ENCODE peak calls at places on chromosome 14, in four cellular contexts. One of them, this sample, is unnamed.
A peak's percentile ranks its signal among the peaks of the same experiment; 100 is the strongest.

GRCh38 chr14:29056167-29056566 is 289.6 kb downstream of the FOXG1 start:
- DNase-seq in lung microvascular endothelial cell: no peak
- DNase-seq in PC-3: no peak
- DNase-seq in lung: no peak
- DNase-seq in this sample: no peak

GRCh38 chr14:100067971-100068959 is 3.0 kb downstream of the EVL start:
- DNase-seq in lung microvascular endothelial cell: peak; percentile 63
- DNase-seq in PC-3: peak; percentile 92
- DNase-seq in lung: peak; percentile 50
- DNase-seq in this sample: no peak

GRCh38 chr14:60094306-60094897 is 2.7 kb downstream of the PCNX4 start:
- DNase-seq in lung microvascular endothelial cell: peak; percentile 68
- DNase-seq in PC-3: peak; percentile 87
- DNase-seq in lung: no peak
- DNase-seq in this sample: no peak

GRCh38 chr14:36713960-36714703 is 52.5 kb downstream of the PAX9 start:
- DNase-seq in lung microvascular endothelial cell: no peak
- DNase-seq in PC-3: no peak
- DNase-seq in lung: no peak
- DNase-seq in this sample: no peak

GRCh38 chr14:68546839-68547238 is 246.0 kb downstream of the ZFP36L1 start:
- DNase-seq in lung microvascular endothelial cell: peak; percentile 35
- DNase-seq in PC-3: peak; percentile 74
- DNase-seq in lung: no peak
- DNase-seq in this sample: no peak

GRCh38 chr14:102786758-102787157 is 9.5 kb downstream of the TRAF3 start:
- DNase-seq in lung microvascular endothelial cell: peak; percentile 76
- DNase-seq in PC-3: peak; percentile 40
- DNase-seq in lung: no peak
- DNase-seq in this sample: no peak

GRCh38 chr14:21268612-21269251 is 510 bp downstream of the HNRNPC start:
- DNase-seq in lung microvascular endothelial cell: peak; percentile 76
- DNase-seq in PC-3: peak; percentile 43
- DNase-seq in lung: no peak
- DNase-seq in this sample: peak; percentile 61

GRCh38 chr14:26261368-26262122 is 336.3 kb downstream of the NOVA1 start:
- DNase-seq in lung microvascular endothelial cell: no peak
- DNase-seq in PC-3: no peak
- DNase-seq in lung: no peak
- DNase-seq in this sample: no peak

GRCh38 chr14:91228112-91229004 is 16.1 kb downstream of the GPR68 start:
- DNase-seq in lung microvascular endothelial cell: peak; percentile 74
- DNase-seq in PC-3: peak; percentile 85
- DNase-seq in lung: no peak
- DNase-seq in this sample: no peak

GRCh38 chr14:89921896-89922548 is 32.5 kb downstream of the EFCAB11 start:
- DNase-seq in lung microvascular endothelial cell: peak; percentile 84
- DNase-seq in PC-3: peak; percentile 79
- DNase-seq in lung: no peak
- DNase-seq in this sample: no peak

GRCh38 chr14:61925732-61926445 is 163.7 kb downstream of the SNAPC1 start:
- DNase-seq in lung microvascular endothelial cell: no peak
- DNase-seq in PC-3: no peak
- DNase-seq in lung: no peak
- DNase-seq in this sample: no peak

GRCh38 chr14:24784981-24785380 is 151.0 kb upstream of the GZMB start:
- DNase-seq in lung microvascular endothelial cell: no peak
- DNase-seq in PC-3: no peak
- DNase-seq in lung: no peak
- DNase-seq in this sample: peak; percentile 79

GRCh38 chr14:88607829-88608228 is 45.0 kb downstream of the ZC3H14 start:
- DNase-seq in lung microvascular endothelial cell: no peak
- DNase-seq in PC-3: no peak
- DNase-seq in lung: no peak
- DNase-seq in this sample: no peak

GRCh38 chr14:51304956-51305355 is 64.9 kb downstream of the TMX1 start:
- DNase-seq in lung microvascular endothelial cell: peak; percentile 83
- DNase-seq in PC-3: peak; percentile 95
- DNase-seq in lung: no peak
- DNase-seq in this sample: no peak

GRCh38 chr14:21525571-21525970 is 575 bp downstream of the SALL2 start:
- DNase-seq in lung microvascular endothelial cell: no peak
- DNase-seq in PC-3: no peak
- DNase-seq in lung: no peak
- DNase-seq in this sample: peak; percentile 1

GRCh38 chr14:104874571-104875411 is 9.7 kb downstream of the CEP170B start:
- DNase-seq in lung microvascular endothelial cell: no peak
- DNase-seq in PC-3: no peak
- DNase-seq in lung: no peak
- DNase-seq in this sample: no peak

GRCh38 chr14:23114669-23115491 is 4.2 kb downstream of the CEBPE start:
- DNase-seq in lung microvascular endothelial cell: peak; percentile 87
- DNase-seq in PC-3: peak; percentile 93
- DNase-seq in lung: peak; percentile 67
- DNase-seq in this sample: peak; percentile 70

GRCh38 chr14:36022765-36023415 is 153.6 kb downstream of the PTCSC3 start:
- DNase-seq in lung microvascular endothelial cell: no peak
- DNase-seq in PC-3: no peak
- DNase-seq in lung: no peak
- DNase-seq in this sample: no peak